ENCODE peak calls at places on chromosomes 11 and 22, in five cellular contexts. K is non-pigmented ciliary epithelial cell; F is stimulated activated CD4-positive, alpha-beta T cell treated with anti-CD3 and anti-CD28 coated beads, Interleukin-12 subunit alpha, Interleukin-12 subunit beta, amount 100 ng/mL, for 24 hours; W is aorta; E is adipocyte. P is an unnamed sample.

GRCh38 chr11:46407635-46408034 is 16.1 kb upstream of the CHRM4 start:
- DNase-seq in K (no peak), F (no peak), W (no peak), E (no peak), P (no peak)

GRCh38 chr11:69935941-69936505 is 116.8 kb upstream of the FGF3 start:
- DNase-seq in K (no peak), F (no peak), W (no peak), E (no peak), P (no peak)

GRCh38 chr11:120331301-120331966 is 4.8 kb upstream of the ARHGEF12 start:
- DNase-seq in K (peak), F (no peak), W (no peak), E (peak), P (peak)

GRCh38 chr11:78649361-78650215 is 74.9 kb upstream of the NARS2 start:
- DNase-seq in K (no peak), F (no peak), W (no peak), E (no peak), P (no peak)

GRCh38 chr22:39013923-39014722 is at the start of gene APOBEC3C:
- DNase-seq in K (peak), F (peak), W (peak), E (peak), P (peak)

GRCh38 chr11:32584921-32585320 is 1.3 kb downstream of the EIF3M start:
- DNase-seq in K (no peak), F (no peak), W (no peak), E (peak), P (no peak)

GRCh38 chr22:23220485-23221350 is 40.4 kb downstream of the BCR start:
- DNase-seq in K (no peak), F (no peak), W (no peak), E (peak), P (peak)

GRCh38 chr11:36619502-36619901 is 21.5 kb upstream of the RAG2 start:
- DNase-seq in K (no peak), F (no peak), W (no peak), E (peak), P (peak)

GRCh38 chr22:19635644-19636043 is 78.7 kb upstream of the SEPTIN5 start:
- DNase-seq in K (no peak), F (no peak), W (no peak), E (no peak), P (no peak)

P was measured in dermis microvascular lymphatic vessel endothelial cell.